ENCODE peak calls at places on chromosomes 13 and 19, in five cellular contexts. C is CD8-positive, alpha-beta T cell; F is SK-N-DZ; E is hypothalamus; J is heart right ventricle. A is an unnamed sample.

GRCh38 chr13:90445179-90445578 is 902.3 kb upstream of the MIR17HG start:
- DNase-seq in C (no peak), F (no peak), E (no peak), J (no peak), A (no peak)

GRCh38 chr19:42497492-42498226 is 30.6 kb downstream of the CEACAM1 start:
- DNase-seq in J (no peak), E (no peak), C (no peak), F (no peak), A (no peak)

GRCh38 chr19:4229179-4229931 is at the start of gene EBI3:
- DNase-seq in E (no peak), F (no peak), J (no peak), C (no peak), A (no peak)

GRCh38 chr13:79451500-79451962 is 29.4 kb upstream of the NDFIP2 start:
- DNase-seq in C (peak; percentile 60), E (no peak), J (no peak), F (no peak), A (no peak)

GRCh38 chr19:38224014-38224862 is at the start of gene DPF1:
- DNase-seq in J (peak; percentile 50), C (no peak), F (peak; percentile 80), E (peak; percentile 59), A (no peak)

GRCh38 chr13:43235028-43235427 is 211.6 kb downstream of the DNAJC15 start:
- DNase-seq in F (no peak), J (no peak), E (no peak), C (no peak), A (no peak)

GRCh38 chr13:21100211-21100610 is 38.8 kb upstream of the LATS2 start:
- DNase-seq in F (no peak), C (no peak), J (no peak), E (no peak), A (no peak)

GRCh38 chr19:55670280-55671053 is 4.6 kb upstream of the EPN1 start:
- DNase-seq in F (no peak), C (no peak), J (no peak), E (peak; percentile 18), A (no peak)

GRCh38 chr19:49104229-49104864 is 9.8 kb upstream of the LIN7B start:
- DNase-seq in J (no peak), F (peak; percentile 22), E (no peak), C (no peak), A (no peak)

GRCh38 chr13:93233997-93234416 is 7.4 kb downstream of the GPC6 start:
- DNase-seq in E (no peak), F (no peak), C (no peak), J (no peak), A (no peak)

GRCh38 chr19:57031156-57031555 is 88.6 kb upstream of the USP29 start:
- DNase-seq in C (no peak), F (no peak), J (no peak), E (no peak), A (no peak)

GRCh38 chr13:19984430-19985218 is 26.1 kb downstream of the ZMYM2 start:
- DNase-seq in C (no peak), E (no peak), F (no peak), J (no peak), A (no peak)

GRCh38 chr19:18128044-18128443 is 24.9 kb upstream of the PIK3R2 start:
- DNase-seq in J (no peak), E (no peak), F (no peak), C (no peak), A (no peak)

GRCh38 chr19:38183227-38183914 is 40.7 kb downstream of the DPF1 start:
- DNase-seq in E (no peak), C (no peak), J (peak; percentile 65), F (no peak), A (no peak)

GRCh38 chr19:17997969-17998826 is 9.8 kb upstream of the ARRDC2 start:
- DNase-seq in J (no peak), E (no peak), C (no peak), F (no peak), A (no peak)

GRCh38 chr13:42654760-42655159 is 80.8 kb downstream of the TNFSF11 start:
- DNase-seq in F (no peak), E (no peak), C (no peak), J (no peak), A (no peak)

GRCh38 chr19:1066748-1067340 is at the start of gene ARHGAP45:
- DNase-seq in J (peak; percentile 55), E (no peak), C (peak; percentile 66), F (no peak), A (no peak)

GRCh38 chr19:4350111-4350510 is 6.7 kb downstream of the MPND start:
- DNase-seq in F (no peak), C (no peak), E (no peak), J (no peak), A (no peak)

GRCh38 chr19:49415102-49415809 is 8.0 kb downstream of the PTH2 start:
- DNase-seq in J (no peak), E (no peak), F (no peak), C (no peak), A (no peak)

GRCh38 chr13:81957121-81957520 is 1616.2 kb upstream of the SPRY2 start:
- DNase-seq in F (no peak), J (no peak), C (no peak), E (no peak), A (no peak)

GRCh38 chr13:72565893-72566292 is 161.5 kb downstream of the MZT1 start:
- DNase-seq in F (peak; percentile 35), E (no peak), C (no peak), J (no peak), A (no peak)

GRCh38 chr13:29519921-29520320 is 75.6 kb downstream of the SLC7A1 start:
- DNase-seq in C (no peak), E (no peak), J (no peak), F (no peak), A (no peak)

GRCh38 chr13:74574964-74575728 is 440.9 kb upstream of the KLF12 start:
- DNase-seq in E (no peak), C (no peak), J (no peak), F (peak; percentile 56), A (no peak)

GRCh38 chr13:32381539-32381938 is 46.4 kb downstream of the N4BP2L1 start:
- DNase-seq in E (no peak), C (no peak), J (no peak), F (peak; percentile 10), A (no peak)

GRCh38 chr13:24997367-24997967 is 98.5 kb upstream of the PABPC3 start:
- DNase-seq in C (no peak), F (peak; percentile 43), E (no peak), J (no peak), A (no peak)

GRCh38 chr13:74641586-74641985 is 507.4 kb upstream of the KLF12 start:
- DNase-seq in C (no peak), F (no peak), J (no peak), E (no peak), A (no peak)